ENCODE peak calls at places on chromosomes 4 and X, in six cellular contexts. One of them, this sample, is unnamed. For H3K36me3, the result is how much of the 10 kb centered on the place peaks cover.

GRCh38 chrX:154542723-154543424 is 3.8 kb downstream of the G6PD start:
- DNase-seq in endothelial cell of umbilical vein: no peak
- DNase-seq in neuronal stem cell: no peak
- DNase-seq in HCT116: no peak
- DNase-seq in fibroblast of lung: no peak
- DNase-seq in OCI-LY7: no peak
- DNase-seq in this sample: no peak

GRCh38 chr4:16448240-16448639 is 222.0 kb upstream of the TAPT1 start:
- DNase-seq in HCT116: no peak
- DNase-seq in OCI-LY7: no peak
- DNase-seq in neuronal stem cell: no peak
- DNase-seq in fibroblast of lung: no peak
- DNase-seq in endothelial cell of umbilical vein: no peak
- DNase-seq in this sample: no peak

GRCh38 chr4:158195297-158195696 is 15.0 kb upstream of the TMEM144 start:
- DNase-seq in fibroblast of lung: no peak
- DNase-seq in neuronal stem cell: no peak
- DNase-seq in endothelial cell of umbilical vein: no peak
- DNase-seq in OCI-LY7: no peak
- DNase-seq in HCT116: no peak
- DNase-seq in this sample: no peak

GRCh38 chrX:110338850-110339373 is 19.7 kb upstream of the RTL9 start:
- DNase-seq in fibroblast of lung: no peak
- DNase-seq in HCT116: no peak
- DNase-seq in OCI-LY7: no peak
- DNase-seq in neuronal stem cell: no peak
- DNase-seq in endothelial cell of umbilical vein: no peak
- DNase-seq in this sample: no peak

GRCh38 chr4:73533515-73534422 is 52.2 kb downstream of the AFM start:
- DNase-seq in OCI-LY7: no peak
- DNase-seq in HCT116: no peak
- DNase-seq in fibroblast of lung: no peak
- DNase-seq in neuronal stem cell: no peak
- DNase-seq in endothelial cell of umbilical vein: no peak
- DNase-seq in this sample: no peak

GRCh38 chr4:74123065-74123728 is 24.2 kb upstream of the CXCL2 start:
- DNase-seq in neuronal stem cell: no peak
- DNase-seq in OCI-LY7: no peak
- DNase-seq in fibroblast of lung: peak
- DNase-seq in HCT116: no peak
- DNase-seq in endothelial cell of umbilical vein: no peak
- DNase-seq in this sample: no peak

GRCh38 chrX:109990582-109991276 is 12.2 kb upstream of the TMEM164 start:
- DNase-seq in neuronal stem cell: no peak
- DNase-seq in HCT116: no peak
- DNase-seq in endothelial cell of umbilical vein: no peak
- DNase-seq in fibroblast of lung: no peak
- DNase-seq in OCI-LY7: no peak
- DNase-seq in this sample: no peak

GRCh38 chr4:153741529-153741928 is 18.3 kb downstream of the RNF175 start:
- DNase-seq in neuronal stem cell: no peak
- DNase-seq in HCT116: no peak
- DNase-seq in OCI-LY7: no peak
- DNase-seq in fibroblast of lung: no peak
- DNase-seq in endothelial cell of umbilical vein: no peak
- DNase-seq in this sample: no peak

GRCh38 chr4:186158966-186159365 is 32.4 kb upstream of the CYP4V2 start:
- DNase-seq in endothelial cell of umbilical vein: no peak
- DNase-seq in neuronal stem cell: no peak
- DNase-seq in HCT116: no peak
- DNase-seq in OCI-LY7: no peak
- DNase-seq in fibroblast of lung: no peak
- DNase-seq in this sample: peak

GRCh38 chrX:126027229-126027628 is 138.9 kb downstream of the DCAF12L2 start:
- DNase-seq in neuronal stem cell: no peak
- DNase-seq in OCI-LY7: no peak
- DNase-seq in HCT116: no peak
- DNase-seq in fibroblast of lung: no peak
- DNase-seq in endothelial cell of umbilical vein: no peak
- DNase-seq in this sample: no peak

GRCh38 chrX:23668335-23668734 is 1.0 kb downstream of the PRDX4 start:
- DNase-seq in HCT116: no peak
- DNase-seq in OCI-LY7: no peak
- DNase-seq in fibroblast of lung: peak
- DNase-seq in neuronal stem cell: no peak
- DNase-seq in endothelial cell of umbilical vein: peak
- DNase-seq in this sample: peak

GRCh38 chr4:8471211-8471875 is 30.8 kb downstream of the TRMT44 start:
- DNase-seq in HCT116: no peak
- DNase-seq in endothelial cell of umbilical vein: no peak
- DNase-seq in neuronal stem cell: no peak
- DNase-seq in fibroblast of lung: no peak
- DNase-seq in OCI-LY7: no peak
- DNase-seq in this sample: no peak

GRCh38 chr4:109079177-109079576 is 223.3 kb downstream of the COL25A1 start:
- DNase-seq in neuronal stem cell: no peak
- DNase-seq in HCT116: no peak
- DNase-seq in OCI-LY7: no peak
- DNase-seq in fibroblast of lung: peak
- DNase-seq in endothelial cell of umbilical vein: no peak
- DNase-seq in this sample: no peak

GRCh38 chr4:149897784-149898183 is 82.1 kb upstream of the IQCM start:
- DNase-seq in neuronal stem cell: no peak
- DNase-seq in fibroblast of lung: peak
- DNase-seq in OCI-LY7: peak
- DNase-seq in endothelial cell of umbilical vein: peak
- DNase-seq in HCT116: peak
- DNase-seq in this sample: peak

GRCh38 chrX:154082396-154083133 is 15.0 kb downstream of the MECP2 start:
- DNase-seq in fibroblast of lung: peak
- DNase-seq in endothelial cell of umbilical vein: peak
- DNase-seq in OCI-LY7: no peak
- DNase-seq in neuronal stem cell: no peak
- DNase-seq in HCT116: no peak
- DNase-seq in this sample: no peak

GRCh38 chrX:44903107-44903506 is 30.1 kb downstream of the KDM6A start:
- DNase-seq in neuronal stem cell: no peak
- DNase-seq in HCT116: peak
- DNase-seq in endothelial cell of umbilical vein: peak
- DNase-seq in OCI-LY7: no peak
- DNase-seq in fibroblast of lung: peak
- DNase-seq in this sample: no peak

GRCh38 chrX:28901637-28902036 is 314.4 kb downstream of the IL1RAPL1 start:
- DNase-seq in endothelial cell of umbilical vein: peak
- DNase-seq in HCT116: no peak
- DNase-seq in OCI-LY7: no peak
- DNase-seq in fibroblast of lung: peak
- DNase-seq in neuronal stem cell: no peak
- DNase-seq in this sample: no peak

GRCh38 chr4:156377036-156377700 is 423.5 kb upstream of the CTSO start:
- DNase-seq in OCI-LY7: no peak
- DNase-seq in endothelial cell of umbilical vein: no peak
- DNase-seq in neuronal stem cell: no peak
- DNase-seq in fibroblast of lung: peak
- DNase-seq in HCT116: no peak
- DNase-seq in this sample: no peak

GRCh38 chr4:177191586-177191985 is 118.1 kb upstream of the NEIL3 start:
- DNase-seq in HCT116: no peak
- DNase-seq in neuronal stem cell: no peak
- DNase-seq in fibroblast of lung: no peak
- DNase-seq in endothelial cell of umbilical vein: no peak
- DNase-seq in OCI-LY7: no peak
- DNase-seq in this sample: no peak

GRCh38 chr4:180840142-180840541 is 1403.1 kb upstream of the TENM3 start:
- DNase-seq in neuronal stem cell: no peak
- DNase-seq in endothelial cell of umbilical vein: no peak
- DNase-seq in OCI-LY7: peak
- DNase-seq in fibroblast of lung: no peak
- DNase-seq in HCT116: no peak
- DNase-seq in this sample: no peak

GRCh38 chr4:184463158-184463557 is 11.2 kb downstream of the IRF2 start:
- DNase-seq in endothelial cell of umbilical vein: no peak
- DNase-seq in OCI-LY7: no peak
- DNase-seq in HCT116: no peak
- DNase-seq in neuronal stem cell: no peak
- DNase-seq in fibroblast of lung: no peak
- DNase-seq in this sample: no peak

GRCh38 chr4:184461711-184462110 is 12.6 kb downstream of the IRF2 start:
- DNase-seq in fibroblast of lung: no peak
- DNase-seq in neuronal stem cell: no peak
- DNase-seq in HCT116: no peak
- DNase-seq in OCI-LY7: no peak
- DNase-seq in endothelial cell of umbilical vein: no peak
- DNase-seq in this sample: no peak

GRCh38 chr4:184460495-184461285 is 13.7 kb downstream of the IRF2 start:
- DNase-seq in OCI-LY7: no peak
- DNase-seq in fibroblast of lung: no peak
- DNase-seq in HCT116: no peak
- DNase-seq in neuronal stem cell: no peak
- DNase-seq in endothelial cell of umbilical vein: no peak
- DNase-seq in this sample: no peak

GRCh38 chr4:184463856-184464255 is 10.5 kb downstream of the IRF2 start:
- DNase-seq in fibroblast of lung: no peak
- DNase-seq in neuronal stem cell: no peak
- DNase-seq in endothelial cell of umbilical vein: no peak
- DNase-seq in HCT116: no peak
- DNase-seq in OCI-LY7: no peak
- DNase-seq in this sample: no peak

GRCh38 chr4:184462724-184463123 is 11.6 kb downstream of the IRF2 start:
- DNase-seq in fibroblast of lung: no peak
- DNase-seq in HCT116: no peak
- DNase-seq in endothelial cell of umbilical vein: no peak
- DNase-seq in neuronal stem cell: no peak
- DNase-seq in OCI-LY7: no peak
- DNase-seq in this sample: no peak
- H3K4me2 ChIP-seq in fibroblast of lung: no peak
- H3K4me2 ChIP-seq in HCT116: no peak
- H3K4me2 ChIP-seq in endothelial cell of umbilical vein: no peak
- H3K4me2 ChIP-seq in neuronal stem cell: no peak
- H3K4me2 ChIP-seq in OCI-LY7: no peak
- H3K4me2 ChIP-seq in this sample: no peak

GRCh38 chr4:2689114-2689513 is 67.0 kb downstream of the TNIP2 start:
- DNase-seq in fibroblast of lung: no peak
- DNase-seq in OCI-LY7: no peak
- DNase-seq in HCT116: no peak
- DNase-seq in endothelial cell of umbilical vein: no peak
- DNase-seq in neuronal stem cell: no peak
- DNase-seq in this sample: peak
- H3K36me3 ChIP-seq in fibroblast of lung: under half
- H3K36me3 ChIP-seq in OCI-LY7: half or more
- H3K36me3 ChIP-seq in HCT116: under half
- H3K36me3 ChIP-seq in endothelial cell of umbilical vein: under half
- H3K36me3 ChIP-seq in neuronal stem cell: under half
- H3K36me3 ChIP-seq in this sample: under half

GRCh38 chr4:183081116-183081469 is 18.0 kb upstream of the WWC2 start:
- DNase-seq in OCI-LY7: no peak
- DNase-seq in fibroblast of lung: no peak
- DNase-seq in HCT116: no peak
- DNase-seq in neuronal stem cell: no peak
- DNase-seq in endothelial cell of umbilical vein: no peak
- DNase-seq in this sample: no peak
- H3K4me2 ChIP-seq in OCI-LY7: no peak
- H3K4me2 ChIP-seq in fibroblast of lung: no peak
- H3K4me2 ChIP-seq in HCT116: no peak
- H3K4me2 ChIP-seq in neuronal stem cell: no peak
- H3K4me2 ChIP-seq in endothelial cell of umbilical vein: no peak
- H3K4me2 ChIP-seq in this sample: no peak

GRCh38 chrX:50469206-50469605 is 1.4 kb downstream of the DGKK start:
- DNase-seq in OCI-LY7: no peak
- DNase-seq in neuronal stem cell: no peak
- DNase-seq in endothelial cell of umbilical vein: no peak
- DNase-seq in HCT116: no peak
- DNase-seq in fibroblast of lung: no peak
- DNase-seq in this sample: no peak
- H3K36me3 ChIP-seq in OCI-LY7: under half
- H3K36me3 ChIP-seq in neuronal stem cell: under half
- H3K36me3 ChIP-seq in endothelial cell of umbilical vein: under half
- H3K36me3 ChIP-seq in HCT116: under half
- H3K36me3 ChIP-seq in fibroblast of lung: under half
- H3K36me3 ChIP-seq in this sample: under half

DNA sequence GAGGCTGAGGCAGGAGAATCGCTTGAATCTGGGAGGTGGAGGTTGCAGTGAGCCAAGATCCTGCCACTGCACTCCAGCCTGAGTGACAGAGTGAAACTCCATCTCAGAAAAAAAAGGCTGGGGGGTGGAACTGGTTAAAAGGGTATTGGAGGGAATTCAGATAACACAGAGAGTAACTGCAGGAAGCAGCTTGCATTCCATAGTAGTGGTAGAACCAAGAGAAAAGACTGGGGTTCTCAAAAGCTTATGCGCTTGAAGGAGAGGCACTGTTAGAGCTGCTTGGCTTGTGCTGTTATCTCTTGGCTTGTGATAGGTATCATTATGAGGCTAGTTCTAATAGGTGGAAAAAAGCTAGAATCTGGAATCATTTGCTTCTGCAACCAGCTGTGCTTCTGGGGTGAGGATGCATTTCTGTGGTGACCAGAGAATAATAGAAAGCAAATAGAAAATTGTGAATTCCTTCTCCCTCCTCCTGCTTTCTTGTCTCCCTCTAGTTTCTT is 91.2 kb upstream of the ELOVL6 start:
- DNase-seq in OCI-LY7: no peak
- DNase-seq in neuronal stem cell: no peak
- DNase-seq in fibroblast of lung: no peak
- DNase-seq in HCT116: no peak
- DNase-seq in endothelial cell of umbilical vein: no peak
- DNase-seq in this sample: no peak
- H3K4me2 ChIP-seq in OCI-LY7: no peak
- H3K4me2 ChIP-seq in neuronal stem cell: no peak
- H3K4me2 ChIP-seq in fibroblast of lung: no peak
- H3K4me2 ChIP-seq in HCT116: no peak
- H3K4me2 ChIP-seq in endothelial cell of umbilical vein: no peak
- H3K4me2 ChIP-seq in this sample: no peak

GRCh38 chrX:10103023-10103422 is 53.8 kb upstream of the CLCN4 start:
- DNase-seq in neuronal stem cell: no peak
- DNase-seq in fibroblast of lung: no peak
- DNase-seq in OCI-LY7: no peak
- DNase-seq in HCT116: no peak
- DNase-seq in endothelial cell of umbilical vein: no peak
- DNase-seq in this sample: no peak
- H3K36me3 ChIP-seq in neuronal stem cell: under half
- H3K36me3 ChIP-seq in fibroblast of lung: under half
- H3K36me3 ChIP-seq in OCI-LY7: under half
- H3K36me3 ChIP-seq in HCT116: under half
- H3K36me3 ChIP-seq in endothelial cell of umbilical vein: under half
- H3K36me3 ChIP-seq in this sample: under half

DNA sequence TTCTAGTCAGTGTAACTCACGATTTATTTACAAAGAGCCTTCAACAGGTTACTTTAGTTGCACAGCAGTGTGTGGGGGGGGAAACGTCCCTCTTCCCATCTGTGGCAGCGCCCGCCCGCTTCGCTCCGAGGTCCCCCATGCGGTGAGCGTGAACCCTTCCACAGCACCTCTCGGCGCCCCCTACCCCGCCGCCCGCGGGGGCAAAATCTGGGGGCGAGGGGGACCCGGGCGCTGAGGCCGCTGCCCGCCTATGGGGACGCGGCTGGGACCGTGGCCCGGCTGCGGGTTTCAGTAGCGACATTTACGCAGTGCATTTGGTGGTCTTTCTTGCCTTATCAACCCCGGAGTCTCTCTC is 6.4 kb downstream of the NKX6-1 start:
- DNase-seq in HCT116: no peak
- DNase-seq in fibroblast of lung: no peak
- DNase-seq in neuronal stem cell: no peak
- DNase-seq in OCI-LY7: no peak
- DNase-seq in endothelial cell of umbilical vein: no peak
- DNase-seq in this sample: no peak
- H3K4me2 ChIP-seq in HCT116: no peak
- H3K4me2 ChIP-seq in fibroblast of lung: no peak
- H3K4me2 ChIP-seq in neuronal stem cell: peak
- H3K4me2 ChIP-seq in OCI-LY7: no peak
- H3K4me2 ChIP-seq in endothelial cell of umbilical vein: no peak
- H3K4me2 ChIP-seq in this sample: no peak

GRCh38 chr4:5800496-5800895 is 89.5 kb downstream of the EVC start:
- DNase-seq in neuronal stem cell: no peak
- DNase-seq in fibroblast of lung: no peak
- DNase-seq in endothelial cell of umbilical vein: no peak
- DNase-seq in HCT116: no peak
- DNase-seq in OCI-LY7: no peak
- DNase-seq in this sample: no peak
- H3K36me3 ChIP-seq in neuronal stem cell: under half
- H3K36me3 ChIP-seq in fibroblast of lung: under half
- H3K36me3 ChIP-seq in endothelial cell of umbilical vein: under half
- H3K36me3 ChIP-seq in HCT116: under half
- H3K36me3 ChIP-seq in OCI-LY7: under half
- H3K36me3 ChIP-seq in this sample: under half

This sample was measured in Karpas-422.